ENCODE peak calls at places on chromosomes 3 and 15, in nine cellular contexts. One of them, this sample, is unnamed.

GRCh38 chr3:166013073-166013679 is 176.0 kb upstream of the BCHE start:
- DNase-seq in OCI-LY7: peak; percentile 29
- DNase-seq in MM.1S: peak; percentile 80
- DNase-seq in hepatocyte: peak; percentile 58
- DNase-seq in SK-N-SH: peak; percentile 1
- DNase-seq in HCT116: peak; percentile 23
- DNase-seq in PC-3: peak; percentile 81
- DNase-seq in neural progenitor cell: peak; percentile 45
- DNase-seq in GM23338: peak; percentile 65
- DNase-seq in this sample: peak; percentile 43

GRCh38 chr3:27632431-27633223 is 89.5 kb downstream of the EOMES start:
- DNase-seq in HCT116: no peak
- DNase-seq in SK-N-SH: peak; percentile 30
- DNase-seq in GM23338: peak; percentile 81
- DNase-seq in MM.1S: peak; percentile 77
- DNase-seq in hepatocyte: peak; percentile 53
- DNase-seq in OCI-LY7: no peak
- DNase-seq in PC-3: peak; percentile 32
- DNase-seq in neural progenitor cell: peak; percentile 71
- DNase-seq in this sample: peak; percentile 83

GRCh38 chr3:45677045-45677436 is 12.2 kb upstream of the SACM1L start:
- DNase-seq in hepatocyte: peak; percentile 79
- DNase-seq in neural progenitor cell: no peak
- DNase-seq in PC-3: peak; percentile 85
- DNase-seq in GM23338: peak; percentile 22
- DNase-seq in HCT116: no peak
- DNase-seq in MM.1S: no peak
- DNase-seq in OCI-LY7: no peak
- DNase-seq in SK-N-SH: no peak
- DNase-seq in this sample: peak; percentile 84

GRCh38 chr3:48425281-48425812 is 4.5 kb downstream of the PLXNB1 start:
- DNase-seq in HCT116: no peak
- DNase-seq in MM.1S: no peak
- DNase-seq in SK-N-SH: peak; percentile 36
- DNase-seq in GM23338: no peak
- DNase-seq in hepatocyte: no peak
- DNase-seq in PC-3: no peak
- DNase-seq in neural progenitor cell: no peak
- DNase-seq in OCI-LY7: no peak
- DNase-seq in this sample: no peak

GRCh38 chr3:53161820-53162671 is 1.0 kb downstream of the PRKCD start:
- DNase-seq in OCI-LY7: peak; percentile 71
- DNase-seq in neural progenitor cell: peak; percentile 76
- DNase-seq in PC-3: peak; percentile 28
- DNase-seq in SK-N-SH: peak; percentile 84
- DNase-seq in GM23338: peak; percentile 78
- DNase-seq in hepatocyte: peak; percentile 63
- DNase-seq in MM.1S: peak; percentile 35
- DNase-seq in HCT116: no peak
- DNase-seq in this sample: peak; percentile 65

GRCh38 chr3:127694467-127695215 is 21.9 kb downstream of the ABTB1 start:
- DNase-seq in HCT116: peak; percentile 38
- DNase-seq in hepatocyte: no peak
- DNase-seq in PC-3: peak; percentile 72
- DNase-seq in SK-N-SH: peak; percentile 71
- DNase-seq in MM.1S: peak; percentile 43
- DNase-seq in OCI-LY7: peak; percentile 50
- DNase-seq in GM23338: peak; percentile 71
- DNase-seq in neural progenitor cell: peak; percentile 51
- DNase-seq in this sample: peak; percentile 51

GRCh38 chr15:65042776-65043322 is 2.3 kb upstream of the SLC51B start:
- DNase-seq in PC-3: peak; percentile 28
- DNase-seq in HCT116: no peak
- DNase-seq in GM23338: no peak
- DNase-seq in OCI-LY7: no peak
- DNase-seq in hepatocyte: no peak
- DNase-seq in MM.1S: no peak
- DNase-seq in SK-N-SH: no peak
- DNase-seq in neural progenitor cell: no peak
- DNase-seq in this sample: no peak

GRCh38 chr3:66452247-66453040 is 48.4 kb downstream of the LRIG1 start:
- DNase-seq in hepatocyte: no peak
- DNase-seq in HCT116: no peak
- DNase-seq in GM23338: no peak
- DNase-seq in neural progenitor cell: no peak
- DNase-seq in MM.1S: no peak
- DNase-seq in PC-3: no peak
- DNase-seq in OCI-LY7: no peak
- DNase-seq in SK-N-SH: peak; percentile 62
- DNase-seq in this sample: no peak

GRCh38 chr3:128281461-128282367 is 128.4 kb downstream of the EEFSEC start:
- DNase-seq in GM23338: no peak
- DNase-seq in HCT116: no peak
- DNase-seq in MM.1S: no peak
- DNase-seq in PC-3: no peak
- DNase-seq in hepatocyte: no peak
- DNase-seq in neural progenitor cell: no peak
- DNase-seq in SK-N-SH: no peak
- DNase-seq in OCI-LY7: no peak
- DNase-seq in this sample: no peak

GRCh38 chr3:50347187-50347813 is 1.8 kb upstream of the ZMYND10 start:
- DNase-seq in hepatocyte: peak; percentile 85
- DNase-seq in GM23338: peak; percentile 83
- DNase-seq in OCI-LY7: peak; percentile 80
- DNase-seq in HCT116: no peak
- DNase-seq in MM.1S: peak; percentile 78
- DNase-seq in SK-N-SH: peak; percentile 83
- DNase-seq in neural progenitor cell: peak; percentile 74
- DNase-seq in PC-3: peak; percentile 89
- DNase-seq in this sample: peak; percentile 83

GRCh38 chr3:52088445-52089367 is 32.3 kb upstream of the DUSP7 start:
- DNase-seq in GM23338: no peak
- DNase-seq in hepatocyte: peak; percentile 38
- DNase-seq in PC-3: no peak
- DNase-seq in SK-N-SH: peak; percentile 51
- DNase-seq in OCI-LY7: no peak
- DNase-seq in neural progenitor cell: peak; percentile 37
- DNase-seq in MM.1S: no peak
- DNase-seq in HCT116: no peak
- DNase-seq in this sample: peak; percentile 57

GRCh38 chr3:184602406-184603155 is 41.0 kb downstream of the EPHB3 start:
- DNase-seq in HCT116: no peak
- DNase-seq in OCI-LY7: no peak
- DNase-seq in neural progenitor cell: peak; percentile 59
- DNase-seq in hepatocyte: no peak
- DNase-seq in SK-N-SH: peak; percentile 61
- DNase-seq in MM.1S: no peak
- DNase-seq in PC-3: peak; percentile 11
- DNase-seq in GM23338: peak; percentile 45
- DNase-seq in this sample: no peak

GRCh38 chr3:16375891-16376290 is 110.9 kb downstream of the OXNAD1 start:
- DNase-seq in OCI-LY7: no peak
- DNase-seq in GM23338: no peak
- DNase-seq in hepatocyte: no peak
- DNase-seq in PC-3: no peak
- DNase-seq in HCT116: no peak
- DNase-seq in SK-N-SH: no peak
- DNase-seq in neural progenitor cell: no peak
- DNase-seq in MM.1S: no peak
- DNase-seq in this sample: no peak
- H3K27ac ChIP-seq in OCI-LY7: peak overlapping the region; percentile 99
- H3K27ac ChIP-seq in GM23338: no peak overlapping the region
- H3K27ac ChIP-seq in hepatocyte: no peak overlapping the region
- H3K27ac ChIP-seq in PC-3: no peak overlapping the region
- H3K27ac ChIP-seq in HCT116: no peak overlapping the region
- H3K27ac ChIP-seq in SK-N-SH: no peak overlapping the region
- H3K27ac ChIP-seq in neural progenitor cell: no peak overlapping the region
- H3K27ac ChIP-seq in MM.1S: no peak overlapping the region
- H3K27ac ChIP-seq in this sample: no peak overlapping the region

DNA sequence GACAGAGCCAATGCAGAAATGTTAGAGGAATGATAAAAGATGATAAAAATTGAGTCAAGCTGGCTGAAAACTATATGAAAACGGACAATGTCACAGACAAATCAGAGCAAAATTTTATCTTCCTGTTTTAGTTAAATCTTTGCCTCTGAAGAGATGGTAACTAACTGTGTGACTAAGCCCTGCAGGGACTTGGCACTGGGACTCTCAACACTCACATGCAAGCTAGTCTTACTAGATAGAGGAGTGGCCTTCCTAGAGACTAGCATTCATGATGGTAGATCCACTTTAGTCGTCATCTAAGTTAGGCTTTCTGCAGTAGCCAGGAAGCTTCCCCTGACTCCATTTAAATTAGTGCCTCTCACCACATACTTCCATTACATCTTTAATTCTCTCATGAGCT is 4.1 kb downstream of the CCDC191 start:
- DNase-seq in HCT116: no peak
- DNase-seq in hepatocyte: no peak
- DNase-seq in PC-3: no peak
- DNase-seq in GM23338: no peak
- DNase-seq in SK-N-SH: no peak
- DNase-seq in OCI-LY7: no peak
- DNase-seq in MM.1S: no peak
- DNase-seq in neural progenitor cell: no peak
- DNase-seq in this sample: peak; percentile 48
- TF ChIP-seq EZH2phosphoT487 in HCT116: no peak
- TF ChIP-seq EZH2phosphoT487 in hepatocyte: no peak
- TF ChIP-seq EZH2phosphoT487 in PC-3: no peak
- TF ChIP-seq EZH2phosphoT487 in GM23338: no peak
- TF ChIP-seq EZH2phosphoT487 in SK-N-SH: no peak
- TF ChIP-seq EZH2phosphoT487 in OCI-LY7: no peak
- TF ChIP-seq EZH2phosphoT487 in MM.1S: no peak
- TF ChIP-seq EZH2phosphoT487 in neural progenitor cell: no peak
- TF ChIP-seq EZH2phosphoT487 in this sample: no peak

GRCh38 chr15:90131848-90132247 is 29.6 kb upstream of the IDH2 start:
- DNase-seq in MM.1S: no peak
- DNase-seq in hepatocyte: no peak
- DNase-seq in SK-N-SH: no peak
- DNase-seq in HCT116: no peak
- DNase-seq in OCI-LY7: peak; percentile 7
- DNase-seq in neural progenitor cell: no peak
- DNase-seq in PC-3: no peak
- DNase-seq in GM23338: no peak
- DNase-seq in this sample: no peak
- H3K4me2 ChIP-seq in MM.1S: no peak overlapping the region
- H3K4me2 ChIP-seq in hepatocyte: no peak overlapping the region
- H3K4me2 ChIP-seq in SK-N-SH: no peak overlapping the region
- H3K4me2 ChIP-seq in HCT116: no peak overlapping the region
- H3K4me2 ChIP-seq in OCI-LY7: no peak overlapping the region
- H3K4me2 ChIP-seq in neural progenitor cell: no peak overlapping the region
- H3K4me2 ChIP-seq in PC-3: no peak overlapping the region
- H3K4me2 ChIP-seq in GM23338: no peak overlapping the region
- H3K4me2 ChIP-seq in this sample: no peak overlapping the region

DNA sequence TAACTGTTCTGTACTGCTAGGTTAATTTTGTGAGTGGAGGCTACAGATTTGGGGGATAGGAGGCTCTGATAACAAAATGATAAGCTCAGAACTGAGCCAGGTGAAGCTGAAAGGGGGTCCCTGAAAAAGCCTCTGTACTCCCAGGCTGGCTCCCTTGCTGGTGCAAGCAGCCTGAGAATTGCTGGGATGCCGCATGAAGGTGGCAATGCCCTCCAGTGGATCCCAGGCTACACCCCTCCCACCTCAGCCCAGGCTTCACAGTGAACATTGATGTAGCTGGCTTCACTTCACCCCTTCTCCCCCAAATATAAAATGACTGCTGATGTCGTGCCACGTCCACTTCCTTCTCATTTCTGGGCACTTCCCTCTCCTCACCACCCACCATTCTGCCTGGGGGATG is 9.8 kb upstream of the ARHGEF26 start:
- DNase-seq in HCT116: no peak
- DNase-seq in GM23338: no peak
- DNase-seq in MM.1S: no peak
- DNase-seq in OCI-LY7: no peak
- DNase-seq in hepatocyte: no peak
- DNase-seq in PC-3: no peak
- DNase-seq in SK-N-SH: no peak
- DNase-seq in neural progenitor cell: no peak
- DNase-seq in this sample: no peak
- H3K27ac ChIP-seq in HCT116: no peak overlapping the region
- H3K27ac ChIP-seq in GM23338: no peak overlapping the region
- H3K27ac ChIP-seq in MM.1S: no peak overlapping the region
- H3K27ac ChIP-seq in OCI-LY7: no peak overlapping the region
- H3K27ac ChIP-seq in hepatocyte: no peak overlapping the region
- H3K27ac ChIP-seq in PC-3: no peak overlapping the region
- H3K27ac ChIP-seq in SK-N-SH: no peak overlapping the region
- H3K27ac ChIP-seq in neural progenitor cell: no peak overlapping the region
- H3K27ac ChIP-seq in this sample: no peak overlapping the region

GRCh38 chr15:95929232-95929846 is 401.2 kb upstream of the NR2F2 start:
- DNase-seq in SK-N-SH: no peak
- DNase-seq in hepatocyte: no peak
- DNase-seq in MM.1S: peak; percentile 95
- DNase-seq in OCI-LY7: no peak
- DNase-seq in PC-3: no peak
- DNase-seq in GM23338: no peak
- DNase-seq in HCT116: no peak
- DNase-seq in neural progenitor cell: no peak
- DNase-seq in this sample: no peak
- TF ChIP-seq EZH2phosphoT487 in SK-N-SH: no peak
- TF ChIP-seq EZH2phosphoT487 in hepatocyte: no peak
- TF ChIP-seq EZH2phosphoT487 in MM.1S: no peak
- TF ChIP-seq EZH2phosphoT487 in OCI-LY7: no peak
- TF ChIP-seq EZH2phosphoT487 in PC-3: no peak
- TF ChIP-seq EZH2phosphoT487 in GM23338: no peak
- TF ChIP-seq EZH2phosphoT487 in HCT116: no peak
- TF ChIP-seq EZH2phosphoT487 in neural progenitor cell: no peak
- TF ChIP-seq EZH2phosphoT487 in this sample: no peak

GRCh38 chr3:120449701-120450216 is 1.0 kb downstream of the FSTL1 start:
- DNase-seq in neural progenitor cell: peak; percentile 24
- DNase-seq in GM23338: no peak
- DNase-seq in PC-3: peak; percentile 49
- DNase-seq in MM.1S: no peak
- DNase-seq in OCI-LY7: no peak
- DNase-seq in hepatocyte: no peak
- DNase-seq in SK-N-SH: peak; percentile 22
- DNase-seq in HCT116: no peak
- DNase-seq in this sample: peak; percentile 87

GRCh38 chr3:120450261-120450913 is 405 bp downstream of the FSTL1 start:
- DNase-seq in SK-N-SH: no peak
- DNase-seq in HCT116: no peak
- DNase-seq in hepatocyte: peak; percentile 47
- DNase-seq in PC-3: peak; percentile 41
- DNase-seq in MM.1S: no peak
- DNase-seq in OCI-LY7: no peak
- DNase-seq in neural progenitor cell: peak; percentile 60
- DNase-seq in GM23338: peak; percentile 63
- DNase-seq in this sample: peak; percentile 64

GRCh38 chr3:120445654-120446053 is 5.1 kb downstream of the FSTL1 start:
- DNase-seq in hepatocyte: no peak
- DNase-seq in SK-N-SH: no peak
- DNase-seq in GM23338: no peak
- DNase-seq in HCT116: no peak
- DNase-seq in OCI-LY7: no peak
- DNase-seq in PC-3: no peak
- DNase-seq in neural progenitor cell: no peak
- DNase-seq in MM.1S: no peak
- DNase-seq in this sample: no peak

GRCh38 chr3:120448707-120449650 is 1.8 kb downstream of the FSTL1 start:
- DNase-seq in HCT116: no peak
- DNase-seq in MM.1S: no peak
- DNase-seq in hepatocyte: peak; percentile 38
- DNase-seq in neural progenitor cell: peak; percentile 43
- DNase-seq in OCI-LY7: no peak
- DNase-seq in GM23338: peak; percentile 52
- DNase-seq in SK-N-SH: no peak
- DNase-seq in PC-3: peak; percentile 72
- DNase-seq in this sample: peak; percentile 93

GRCh38 chr3:120446891-120447668 is 3.7 kb downstream of the FSTL1 start:
- DNase-seq in SK-N-SH: no peak
- DNase-seq in hepatocyte: no peak
- DNase-seq in MM.1S: no peak
- DNase-seq in OCI-LY7: no peak
- DNase-seq in neural progenitor cell: no peak
- DNase-seq in GM23338: no peak
- DNase-seq in PC-3: no peak
- DNase-seq in HCT116: no peak
- DNase-seq in this sample: no peak
- H3K4me2 ChIP-seq in SK-N-SH: peak overlapping the region; percentile 93
- H3K4me2 ChIP-seq in hepatocyte: peak overlapping the region; percentile 18
- H3K4me2 ChIP-seq in MM.1S: no peak overlapping the region
- H3K4me2 ChIP-seq in OCI-LY7: no peak overlapping the region
- H3K4me2 ChIP-seq in neural progenitor cell: no peak overlapping the region
- H3K4me2 ChIP-seq in GM23338: peak overlapping the region; percentile 93
- H3K4me2 ChIP-seq in PC-3: peak overlapping the region; percentile 82
- H3K4me2 ChIP-seq in HCT116: no peak overlapping the region
- H3K4me2 ChIP-seq in this sample: peak overlapping the region; percentile 99

This sample was measured in GM23248.